ENCODE peak calls at places on chromosomes 2 and 18, in six cellular contexts. P is HCT116, I is K562, F is H1, X is GM12878, G is HepG2. D is an unnamed sample. For H3K36me3 and H3K9me3, the result is how much of the 10 kb centered on the place peaks cover.

GRCh38 chr2:215052810-215053209 is 85.6 kb downstream of the ABCA12 start:
- DNase-seq in P (no peak), I (no peak), F (no peak), X (no peak), G (no peak), D (no peak)

GRCh38 chr2:99256677-99257076 is 1.2 kb upstream of the LYG2 start:
- DNase-seq in P (peak), I (no peak), F (no peak), X (no peak), G (no peak), D (no peak)

GRCh38 chr2:171630812-171631626 is 56.2 kb upstream of the DYNC1I2 start:
- DNase-seq in P (peak), I (peak), F (no peak), X (no peak), G (no peak), D (no peak)

GRCh38 chr2:101743288-101743687 is 45.8 kb downstream of the MAP4K4 start:
- DNase-seq in P (no peak), I (no peak), F (no peak), X (no peak), G (no peak), D (no peak)

GRCh38 chr18:34222396-34223163 is 2.1 kb downstream of the NOL4 start:
- DNase-seq in P (no peak), I (no peak), F (no peak), X (no peak), G (no peak), D (no peak)

GRCh38 chr2:152473151-152473857 is 138.3 kb downstream of the FMNL2 start:
- DNase-seq in P (no peak), I (no peak), F (no peak), X (no peak), G (peak), D (no peak)

GRCh38 chr2:109102588-109103233 is 26.3 kb upstream of the SH3RF3 start:
- DNase-seq in P (no peak), I (no peak), F (peak), X (no peak), G (no peak), D (peak)

GRCh38 chr18:73594749-73595148 is 552.9 kb downstream of the FBXO15 start:
- DNase-seq in P (no peak), I (no peak), F (no peak), X (no peak), G (no peak), D (no peak)

GRCh38 chr18:76821875-76822509 is 365 bp upstream of the ZNF236 start:
- DNase-seq in P (no peak), I (peak), F (no peak), X (no peak), G (no peak), D (no peak)

GRCh38 chr18:63074987-63075404 is 244.6 kb downstream of the BCL2 start:
- DNase-seq in P (peak), I (peak), F (peak), X (no peak), G (peak), D (no peak)

GRCh38 chr2:134846213-134846612 is 7.8 kb downstream of the ACMSD start:
- DNase-seq in P (no peak), I (no peak), F (no peak), X (no peak), G (no peak), D (no peak)

GRCh38 chr2:23588106-23588505 is 203.1 kb downstream of the KLHL29 start:
- DNase-seq in P (no peak), I (no peak), F (no peak), X (no peak), G (no peak), D (no peak)

GRCh38 chr18:73245345-73245744 is 377.6 kb upstream of the NETO1 start:
- DNase-seq in P (no peak), I (no peak), F (peak), X (no peak), G (no peak), D (peak)

GRCh38 chr2:180960982-180961381 is 19.4 kb upstream of the UBE2E3 start:
- DNase-seq in P (no peak), I (no peak), F (no peak), X (no peak), G (no peak), D (no peak)

GRCh38 chr2:128298286-128298685 is 20.4 kb downstream of the HS6ST1 start:
- DNase-seq in P (no peak), I (no peak), F (no peak), X (no peak), G (no peak), D (no peak)

GRCh38 chr2:127913808-127914457 is 28.2 kb upstream of the AMMECR1L start:
- DNase-seq in P (no peak), I (no peak), F (no peak), X (no peak), G (no peak), D (no peak)

GRCh38 chr2:227180286-227180685 is 15.9 kb downstream of the COL4A3 start:
- DNase-seq in P (no peak), I (no peak), F (no peak), X (no peak), G (no peak), D (no peak)

GRCh38 chr2:166074011-166074410 is 53.8 kb downstream of the SCN1A start:
- DNase-seq in P (no peak), I (no peak), F (no peak), X (no peak), G (no peak), D (no peak)
- TF ChIP-seq ZNF274 in P (no peak), I (no peak), F (no peak), X (no peak), G (no peak), D (no peak)

DNA sequence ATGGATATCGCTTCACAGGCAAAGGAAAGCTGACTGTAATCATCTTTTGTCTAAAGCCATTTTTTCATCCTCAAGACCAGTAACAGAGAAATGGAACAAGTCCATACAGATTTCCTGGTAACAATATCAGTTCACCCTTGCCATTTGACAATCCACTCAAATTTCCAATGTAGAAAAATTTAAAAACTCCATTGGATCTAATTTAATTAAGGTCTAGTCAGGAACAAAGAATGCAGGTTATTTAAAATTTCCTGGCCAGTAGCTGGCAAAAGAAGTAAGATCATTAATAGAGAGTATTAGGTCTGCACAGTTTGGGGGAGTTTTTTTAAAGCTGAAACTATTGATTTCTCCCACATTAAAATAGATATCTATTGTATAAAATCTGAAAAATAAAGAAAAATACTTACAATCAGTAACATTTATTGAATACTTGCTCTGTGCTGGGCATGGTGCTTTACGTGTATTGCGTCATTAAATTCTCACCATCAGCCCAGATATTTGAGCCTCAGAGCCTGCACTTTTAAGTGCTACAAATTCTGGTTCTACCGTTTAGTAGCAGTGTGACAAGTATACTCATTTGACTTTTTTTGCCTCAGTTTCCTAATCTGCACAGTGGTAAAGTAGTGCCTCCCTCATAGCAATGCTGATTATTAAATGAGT is 41.8 kb downstream of the SMARCAL1 start:
- DNase-seq in P (no peak), I (no peak), F (no peak), X (no peak), G (no peak), D (no peak)
- H3K36me3 ChIP-seq in P (under half), I (half or more), F (under half), X (under half), G (under half), D (half or more)

GRCh38 chr2:132463719-132464118 is 47.1 kb downstream of the GPR39 start:
- DNase-seq in P (no peak), I (no peak), F (no peak), X (no peak), G (no peak), D (no peak)

GRCh38 chr2:132469095-132469494 is 52.5 kb downstream of the GPR39 start:
- DNase-seq in P (no peak), I (no peak), F (no peak), X (no peak), G (no peak), D (no peak)

GRCh38 chr2:132462242-132462641 is 45.6 kb downstream of the GPR39 start:
- DNase-seq in P (no peak), I (no peak), F (no peak), X (no peak), G (no peak), D (no peak)

GRCh38 chr2:132466428-132467028 is 49.9 kb downstream of the GPR39 start:
- DNase-seq in P (no peak), I (no peak), F (no peak), X (no peak), G (no peak), D (no peak)

GRCh38 chr2:132465917-132466316 is 49.3 kb downstream of the GPR39 start:
- DNase-seq in P (no peak), I (no peak), F (no peak), X (no peak), G (no peak), D (no peak)
- H3K9me3 ChIP-seq in P (under half), I (under half), F (half or more), X (under half), G (half or more), D (half or more)

DNA sequence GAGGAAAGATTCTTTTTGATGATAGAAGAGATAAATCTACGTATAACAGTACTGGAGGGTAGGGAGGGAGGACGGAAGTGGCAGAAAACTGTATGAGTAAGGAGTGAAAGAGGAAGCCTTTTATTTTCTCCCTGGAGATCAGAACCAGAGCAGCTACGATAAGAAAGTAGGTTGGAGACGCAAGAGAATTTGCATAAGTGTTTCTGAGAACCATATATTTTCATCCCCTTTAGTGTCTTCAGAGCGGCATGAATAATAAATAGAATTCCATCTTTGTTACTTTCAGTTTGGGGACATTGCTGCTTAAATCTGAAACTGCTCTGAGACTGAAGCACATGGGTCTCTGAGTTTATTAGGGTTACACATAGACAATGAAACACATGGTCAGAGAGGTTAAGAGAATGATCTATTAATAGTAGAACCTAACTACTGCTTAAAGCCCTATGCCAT is 230.2 kb upstream of the TNP1 start:
- DNase-seq in P (no peak), I (peak), F (no peak), X (peak), G (no peak), D (no peak)
- TF ChIP-seq ZNF274 in P (no peak), I (no peak), F (no peak), X (no peak), G (no peak), D (no peak)

GRCh38 chr2:10795508-10796046 is 17.0 kb downstream of the PDIA6 start:
- DNase-seq in P (no peak), I (no peak), F (no peak), X (no peak), G (no peak), D (no peak)
- H3K36me3 ChIP-seq in P (half or more), I (half or more), F (under half), X (under half), G (half or more), D (half or more)

GRCh38 chr2:31675485-31675901 is 94.8 kb upstream of the SRD5A2 start:
- DNase-seq in P (peak), I (no peak), F (no peak), X (no peak), G (peak), D (no peak)

GRCh38 chr2:31674446-31674845 is 93.7 kb upstream of the SRD5A2 start:
- DNase-seq in P (no peak), I (no peak), F (no peak), X (no peak), G (no peak), D (no peak)
- H3K9me3 ChIP-seq in P (under half), I (under half), F (under half), X (under half), G (under half), D (under half)

DNA sequence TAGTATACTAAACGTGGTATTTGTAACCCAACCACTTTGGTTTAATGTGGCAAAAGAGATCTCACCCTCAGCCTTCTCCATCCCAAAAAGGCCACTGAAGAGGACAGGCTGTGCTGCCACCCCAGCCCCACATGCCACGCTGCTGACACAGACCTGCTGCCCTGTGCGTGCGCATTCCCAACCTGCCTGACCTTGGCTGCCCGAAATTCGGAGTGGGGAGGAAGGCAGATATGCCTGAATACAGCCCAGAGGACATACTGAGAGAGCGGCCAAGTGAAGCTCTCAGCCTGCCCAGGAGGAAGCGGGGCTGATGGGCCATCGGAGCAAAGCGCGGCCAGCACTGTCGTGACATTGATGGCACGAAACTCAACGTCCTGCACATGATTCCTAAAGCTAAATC is 70.0 kb downstream of the HDAC4 start:
- DNase-seq in P (no peak), I (no peak), F (no peak), X (no peak), G (no peak), D (no peak)
- TF ChIP-seq ZNF274 in P (no peak), I (no peak), F (no peak), X (no peak), G (no peak), D (no peak)

D was measured in NT2/D1.